ENCODE peak calls at places on chromosome 18, in five cellular contexts. O, F, E, W and B are unnamed samples. For H3K9me2, the result is how much of the 10 kb centered on the place peaks cover.

GRCh38 chr18:60794802-60795201 is 422.2 kb upstream of the MC4R start:
- DNase-seq in O (no peak), F (no peak), E (no peak), W (no peak), B (no peak)

GRCh38 chr18:27599202-27599829 is 414.2 kb upstream of the CHST9 start:
- DNase-seq in O (peak), F (peak), E (peak), W (peak), B (peak)

GRCh38 chr18:73697395-73697794 is 450.2 kb downstream of the FBXO15 start:
- DNase-seq in O (no peak), F (no peak), E (no peak), W (no peak), B (no peak)

GRCh38 chr18:55395811-55396210 is 192.2 kb downstream of the TCF4 start:
- DNase-seq in O (no peak), F (no peak), E (no peak), W (no peak), B (no peak)

GRCh38 chr18:69948919-69949537 is 1.4 kb upstream of the CD226 start:
- DNase-seq in O (no peak), F (no peak), E (no peak), W (peak), B (peak)

GRCh38 chr18:23071285-23071684 is 64.0 kb upstream of the CABLES1 start:
- DNase-seq in O (peak), F (no peak), E (no peak), W (peak), B (no peak)

GRCh38 chr18:79605481-79605880 is 74.1 kb upstream of the CTDP1 start:
- DNase-seq in O (no peak), F (no peak), E (no peak), W (no peak), B (no peak)

GRCh38 chr18:39600894-39601293 is 2035.3 kb upstream of the CELF4 start:
- DNase-seq in O (no peak), F (no peak), E (no peak), W (no peak), B (no peak)

GRCh38 chr18:45749918-45750689 is 26.1 kb downstream of the SLC14A1 start:
- DNase-seq in O (no peak), F (no peak), E (peak), W (no peak), B (peak)

GRCh38 chr18:21662591-21662990 is 42.0 kb downstream of the ABHD3 start:
- DNase-seq in O (no peak), F (no peak), E (no peak), W (no peak), B (no peak)

GRCh38 chr18:76824136-76824676 is 1.8 kb downstream of the ZNF236 start:
- DNase-seq in O (no peak), F (no peak), E (no peak), W (no peak), B (peak)

GRCh38 chr18:57624988-57625387 is 3.4 kb upstream of the NARS1 start:
- DNase-seq in O (peak), F (peak), E (peak), W (no peak), B (no peak)

GRCh38 chr18:22165603-22166069 is 3.8 kb upstream of the GATA6 start:
- DNase-seq in O (no peak), F (no peak), E (no peak), W (no peak), B (no peak)

GRCh38 chr18:13032173-13032572 is 41.0 kb downstream of the CEP192 start:
- DNase-seq in O (no peak), F (no peak), E (no peak), W (no peak), B (no peak)

GRCh38 chr18:28366667-28367066 is 189.7 kb upstream of the CDH2 start:
- DNase-seq in O (no peak), F (no peak), E (peak), W (no peak), B (no peak)

GRCh38 chr18:61829108-61829507 is 63.7 kb downstream of the RNF152 start:
- DNase-seq in O (no peak), F (no peak), E (no peak), W (no peak), B (no peak)

GRCh38 chr18:61831071-61831470 is 61.7 kb downstream of the RNF152 start:
- DNase-seq in O (no peak), F (no peak), E (no peak), W (no peak), B (no peak)

GRCh38 chr18:61833387-61833786 is 59.4 kb downstream of the RNF152 start:
- DNase-seq in O (no peak), F (no peak), E (no peak), W (peak), B (no peak)

GRCh38 chr18:61833978-61834377 is 58.8 kb downstream of the RNF152 start:
- DNase-seq in O (peak), F (no peak), E (no peak), W (no peak), B (no peak)

GRCh38 chr18:61832858-61833257 is 59.9 kb downstream of the RNF152 start:
- DNase-seq in O (no peak), F (no peak), E (no peak), W (no peak), B (no peak)
- H3K4me3 ChIP-seq in O (no peak), F (no peak), E (no peak), W (no peak), B (no peak)

DNA sequence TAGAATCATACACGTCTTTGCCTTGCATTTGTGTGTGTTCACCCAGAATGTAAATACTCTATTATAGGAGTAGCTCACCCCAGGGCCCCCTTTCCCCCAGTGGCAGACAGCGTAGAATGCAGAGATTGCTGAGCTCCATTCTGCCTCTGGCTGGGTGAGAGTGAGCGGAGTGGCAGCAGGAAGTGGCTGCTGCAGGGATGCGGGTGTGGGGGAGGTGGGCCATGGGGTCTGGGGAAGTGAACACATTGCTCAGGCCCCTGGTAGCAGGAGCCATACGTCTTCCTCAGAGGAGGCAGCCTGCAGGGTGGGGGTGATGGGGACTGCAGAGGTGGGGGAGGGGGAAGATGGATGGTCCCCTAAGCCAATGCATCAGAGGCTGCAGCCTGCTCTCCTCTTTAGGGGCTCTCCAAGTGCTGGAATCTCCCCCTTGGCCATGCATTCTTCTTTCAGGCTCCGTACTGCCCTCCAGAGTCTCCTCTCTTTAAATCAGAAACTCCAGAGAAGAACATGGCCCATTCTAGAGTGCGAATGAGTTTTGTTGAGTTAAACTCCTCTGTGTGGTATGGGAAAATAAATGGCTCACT is 72.2 kb downstream of the CELF4 start:
- DNase-seq in O (no peak), F (no peak), E (no peak), W (no peak), B (no peak)
- H3K9me2 ChIP-seq in O (under half), F (under half), E (under half), W (under half), B (under half)

GRCh38 chr18:8800445-8800844 is 95.1 kb downstream of the MTCL1 start:
- DNase-seq in O (peak), F (peak), E (peak), W (no peak), B (no peak)

GRCh38 chr18:8800041-8800441 is 94.7 kb downstream of the MTCL1 start:
- DNase-seq in O (peak), F (no peak), E (no peak), W (no peak), B (no peak)

GRCh38 chr18:8797206-8797605 is 91.8 kb downstream of the MTCL1 start:
- DNase-seq in O (peak), F (no peak), E (peak), W (no peak), B (no peak)

GRCh38 chr18:8799593-8799992 is 94.2 kb downstream of the MTCL1 start:
- DNase-seq in O (no peak), F (no peak), E (no peak), W (no peak), B (no peak)

DNA sequence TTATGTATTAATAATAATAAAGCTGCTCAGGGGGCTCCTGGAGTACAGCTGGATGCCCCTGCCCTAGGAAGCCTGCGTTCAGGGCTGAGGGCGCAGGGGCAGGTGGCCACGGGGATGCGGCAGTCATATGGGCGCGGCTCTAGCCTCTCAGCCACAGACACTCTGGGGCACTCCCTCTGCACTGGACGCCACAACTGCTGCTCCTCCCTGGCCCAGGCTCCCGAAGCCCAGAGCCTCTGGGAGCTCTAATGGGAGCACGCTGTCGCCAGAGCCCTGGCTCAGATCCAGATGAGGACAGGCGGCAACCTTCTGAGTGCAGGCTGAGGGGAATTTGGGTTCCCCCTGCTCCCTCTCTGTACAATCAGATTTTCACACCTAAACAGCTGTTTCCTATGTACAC is 93.6 kb downstream of the MTCL1 start:
- DNase-seq in O (peak), F (no peak), E (peak), W (no peak), B (no peak)
- H3K9ac ChIP-seq in O (peak), F (peak), E (peak), W (no peak), B (no peak)

GRCh38 chr18:33576999-33577687 is 876 bp upstream of the ASXL3 start:
- DNase-seq in O (no peak), F (no peak), E (no peak), W (no peak), B (peak)
- H3K4me3 ChIP-seq in O (no peak), F (no peak), E (no peak), W (peak), B (no peak)